ENCODE peak calls at places on chromosome 22, in seven cellular contexts. O is coronary artery, N is fibroblast of the aortic adventitia, K is B cell, T is esophagus muscularis mucosa, I is brain microvascular endothelial cell, G is right atrium auricular region. B is an unnamed sample.

GRCh38 chr22:49021097-49021925 is 806.4 kb downstream of the BRD1 start:
- DNase-seq in I (no peak), T (no peak), G (no peak), K (no peak), O (peak), N (no peak), B (no peak)

GRCh38 chr22:38740116-38740723 is 15.6 kb downstream of the SUN2 start:
- DNase-seq in O (no peak), G (no peak), I (no peak), T (no peak), N (no peak), K (no peak), B (no peak)

GRCh38 chr22:33781396-33781795 is 138.9 kb downstream of the LARGE1 start:
- DNase-seq in K (no peak), T (no peak), O (no peak), N (peak), I (peak), G (no peak), B (no peak)

GRCh38 chr22:35357883-35358621 is 22.8 kb upstream of the HMOX1 start:
- DNase-seq in N (no peak), O (no peak), T (no peak), K (no peak), G (no peak), I (no peak), B (no peak)

GRCh38 chr22:38872831-38873248 is 824 bp upstream of the CBX6 start:
- DNase-seq in G (peak), O (peak), T (peak), I (no peak), N (peak), K (no peak), B (no peak)

GRCh38 chr22:23179381-23180294 is 671 bp upstream of the BCR start:
- DNase-seq in T (no peak), O (peak), I (no peak), G (no peak), K (peak), N (no peak), B (no peak)

GRCh38 chr22:28927526-28928089 is 44.2 kb downstream of the ZNRF3 start:
- DNase-seq in I (no peak), G (no peak), O (no peak), K (no peak), N (no peak), T (no peak), B (no peak)

GRCh38 chr22:24775769-24776492 is 1.4 kb upstream of the PIWIL3 start:
- DNase-seq in N (peak), O (no peak), G (no peak), K (no peak), I (peak), T (no peak), B (no peak)

GRCh38 chr22:17672417-17672991 is 33.9 kb downstream of the BCL2L13 start:
- DNase-seq in K (no peak), O (no peak), T (no peak), G (no peak), N (peak), I (no peak), B (no peak)

GRCh38 chr22:19432092-19432844 is at the start of gene MRPL40:
- DNase-seq in K (peak), N (peak), I (peak), T (peak), G (peak), O (peak), B (peak)

GRCh38 chr22:25829237-25829636 is 87.2 kb downstream of the MYO18B start:
- DNase-seq in I (no peak), O (no peak), T (no peak), N (no peak), G (no peak), K (no peak), B (no peak)

GRCh38 chr22:26168199-26168915 is 905 bp upstream of the SEZ6L start:
- DNase-seq in O (no peak), G (no peak), K (peak), I (no peak), T (no peak), N (no peak), B (no peak)

GRCh38 chr22:40247976-40248375 is 70.3 kb downstream of the TNRC6B start:
- DNase-seq in T (no peak), K (no peak), N (no peak), O (no peak), G (no peak), I (no peak), B (no peak)

GRCh38 chr22:33492210-33492651 is 428.0 kb downstream of the LARGE1 start:
- DNase-seq in N (no peak), O (no peak), I (no peak), K (no peak), T (no peak), G (no peak), B (no peak)

GRCh38 chr22:40857309-40857851 is 432 bp downstream of the XPNPEP3 start:
- DNase-seq in I (no peak), N (peak), O (no peak), K (no peak), T (no peak), G (no peak), B (no peak)

GRCh38 chr22:40469181-40469580 is 98.8 kb downstream of the SGSM3 start:
- DNase-seq in I (no peak), N (no peak), O (no peak), G (no peak), T (no peak), K (no peak), B (no peak)

GRCh38 chr22:48954781-48955311 is 872.8 kb downstream of the BRD1 start:
- DNase-seq in T (peak), K (no peak), I (no peak), O (peak), N (no peak), G (peak), B (peak)

GRCh38 chr22:35102663-35103062 is 36.7 kb downstream of the ISX start:
- DNase-seq in N (no peak), O (no peak), I (peak), T (no peak), G (no peak), K (no peak), B (no peak)

GRCh38 chr22:45105281-45105700 is 58.4 kb upstream of the NUP50 start:
- DNase-seq in O (no peak), G (no peak), K (no peak), T (no peak), N (peak), I (no peak), B (no peak)
- TF ChIP-seq CTCF in O (no peak), G (no peak), K (no peak), T (no peak), N (no peak), I (no peak), B (no peak)

GRCh38 chr22:37428649-37429586 is 1.6 kb upstream of the ELFN2 start:
- DNase-seq in O (no peak), N (peak), T (no peak), K (peak), G (no peak), I (no peak), B (no peak)
- TF ChIP-seq CTCF in O (no peak), N (peak), T (peak), K (peak), G (peak), I (peak), B (peak)

DNA sequence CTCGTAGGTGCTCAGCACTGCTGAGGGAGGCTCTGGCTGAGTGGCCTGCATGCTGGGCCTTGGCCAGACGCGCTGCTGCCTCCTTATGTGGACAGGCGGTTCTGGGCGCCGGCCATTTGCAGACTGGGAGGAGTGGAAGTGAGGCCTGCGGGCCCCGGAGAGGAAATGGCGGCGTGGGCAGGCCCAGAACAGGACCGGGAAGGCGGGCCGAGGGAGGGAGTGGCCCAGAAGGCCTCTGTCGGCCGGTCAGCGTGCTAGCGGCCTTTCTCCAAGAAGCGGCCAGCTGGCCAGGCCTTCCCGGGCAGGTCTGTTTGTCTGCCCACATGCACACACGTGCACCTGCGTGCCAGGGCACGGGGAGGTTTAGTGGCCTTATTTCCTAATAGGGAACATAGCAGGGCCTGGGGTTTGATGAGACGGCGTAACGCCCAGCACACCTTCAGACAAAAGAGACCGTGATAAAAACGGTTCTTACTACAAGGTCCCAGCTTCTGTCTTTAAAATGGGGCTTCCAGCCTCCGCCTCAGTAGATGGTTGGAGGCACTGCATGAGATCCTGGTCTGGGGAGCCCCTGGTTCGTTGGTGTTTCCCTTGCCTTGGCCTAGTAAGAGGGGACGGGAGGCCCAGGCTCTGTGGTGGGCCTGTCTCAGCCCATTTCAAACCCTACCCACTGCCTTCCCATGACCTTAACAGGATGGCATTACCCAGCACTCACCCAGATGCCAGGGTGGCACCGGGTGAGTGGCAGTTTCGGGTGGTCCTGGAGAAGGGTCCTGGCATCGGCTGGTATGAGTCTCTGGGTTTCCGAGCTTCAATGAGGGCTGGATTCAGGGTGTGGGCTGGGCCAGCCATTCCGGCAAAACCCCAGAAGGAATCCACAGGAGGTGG is 65.1 kb upstream of the PPARA start:
- DNase-seq in K (no peak), G (peak), N (peak), O (peak), T (no peak), I (no peak), B (no peak)
- TF ChIP-seq CTCF in K (no peak), G (no peak), N (no peak), O (no peak), T (no peak), I (no peak), B (no peak)

DNA sequence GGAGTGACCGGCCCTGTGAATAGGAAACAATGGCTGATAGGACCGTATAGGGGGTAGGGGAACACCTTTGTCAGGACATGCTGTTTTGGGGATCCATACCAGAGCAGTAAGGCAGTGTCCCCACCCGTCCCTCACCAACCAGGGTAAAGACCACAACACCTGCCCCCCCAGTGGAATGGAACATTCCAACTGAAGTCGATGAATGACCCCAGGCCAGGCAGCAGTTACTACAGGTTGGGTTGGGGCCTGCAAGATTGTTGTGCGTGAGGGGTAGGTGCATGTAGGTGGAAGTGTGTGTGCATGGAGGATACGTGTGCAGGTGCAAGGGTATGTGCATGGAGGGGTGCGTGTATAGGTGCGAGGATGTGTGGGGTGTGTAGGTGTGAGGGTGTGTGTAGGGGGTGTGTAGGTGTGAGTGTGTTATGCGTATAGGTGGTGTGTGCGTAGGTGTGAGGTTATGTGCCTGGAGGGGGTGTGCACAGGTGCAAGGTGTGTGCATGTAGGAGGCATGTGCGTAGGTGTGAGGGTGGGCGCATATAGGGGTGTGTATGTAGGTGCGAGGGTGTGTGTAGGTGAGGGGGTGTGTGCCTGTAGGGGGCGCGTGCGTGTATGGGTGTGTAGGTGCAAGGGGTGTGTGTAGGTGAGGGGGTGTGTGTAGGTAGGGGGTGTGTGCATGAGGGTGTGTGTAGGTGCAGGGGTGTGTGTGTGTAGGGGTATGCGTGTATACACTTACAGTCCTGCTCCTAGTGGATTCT is 32.9 kb downstream of the PISD start:
- DNase-seq in T (no peak), K (no peak), N (no peak), G (no peak), O (no peak), I (no peak), B (no peak)
- TF ChIP-seq CTCF in T (no peak), K (no peak), N (no peak), G (no peak), O (no peak), I (no peak), B (no peak)

DNA sequence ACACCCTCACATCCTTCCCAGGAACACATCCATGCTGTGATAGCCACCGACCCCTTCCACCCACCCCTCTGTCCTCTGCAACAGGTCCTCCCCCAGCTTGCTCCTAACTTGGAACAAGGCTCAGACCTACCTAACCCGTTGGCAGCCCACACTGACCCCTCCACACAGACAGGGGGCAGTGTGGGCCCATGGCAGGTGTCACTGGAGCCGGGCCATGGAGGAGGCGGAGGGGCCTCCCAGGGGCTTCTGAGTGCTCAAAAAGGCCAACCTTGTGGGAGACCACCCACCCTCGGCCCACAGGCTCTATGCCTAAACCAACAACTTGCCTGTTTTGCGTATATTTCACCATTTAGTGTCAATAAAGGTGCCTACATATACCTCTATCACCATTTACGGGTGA is 57.0 kb downstream of the CERK start:
- DNase-seq in K (peak), N (no peak), T (no peak), I (no peak), O (no peak), G (no peak), B (no peak)
- TF ChIP-seq CTCF in K (peak), N (no peak), T (no peak), I (peak), O (no peak), G (no peak), B (no peak)

DNA sequence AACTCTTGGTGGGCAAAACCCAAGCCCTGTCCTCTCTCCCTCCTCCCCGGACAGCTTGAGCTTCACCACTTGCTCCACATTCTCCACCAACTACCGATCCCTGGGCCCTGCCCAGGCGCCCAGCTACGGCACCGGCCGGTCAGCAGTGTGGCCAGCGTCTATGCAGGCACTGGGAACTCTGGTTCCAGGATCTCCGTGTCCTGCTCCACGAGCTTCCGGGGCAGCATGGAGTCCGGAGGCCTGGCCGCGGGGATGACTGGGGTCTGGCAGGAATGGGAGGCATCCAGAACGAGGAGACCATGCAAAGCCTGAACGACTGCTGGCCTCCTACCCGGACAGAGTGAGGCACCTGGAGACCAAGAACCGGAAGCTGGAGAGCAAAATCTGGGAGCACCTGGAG is 68.9 kb upstream of the RTL6 start:
- DNase-seq in O (no peak), T (no peak), G (no peak), K (no peak), I (no peak), N (no peak), B (peak)
- TF ChIP-seq CTCF in O (no peak), T (no peak), G (no peak), K (no peak), I (no peak), N (no peak), B (no peak)

GRCh38 chr22:30949934-30950660 is 18.5 kb downstream of the MORC2 start:
- DNase-seq in I (no peak), N (no peak), K (no peak), T (peak), G (no peak), O (no peak), B (no peak)
- TF ChIP-seq CTCF in I (peak), N (no peak), K (no peak), T (no peak), G (no peak), O (no peak), B (no peak)

GRCh38 chr22:44991218-44991617 is 18.6 kb downstream of the PHF21B start:
- DNase-seq in O (no peak), G (no peak), K (no peak), I (no peak), N (no peak), T (no peak), B (no peak)

GRCh38 chr22:44990810-44991209 is 19.0 kb downstream of the PHF21B start:
- DNase-seq in K (no peak), G (no peak), I (no peak), N (no peak), O (no peak), T (no peak), B (no peak)

GRCh38 chr22:44985906-44986527 is 23.8 kb downstream of the PHF21B start:
- DNase-seq in G (no peak), N (no peak), K (no peak), O (no peak), I (no peak), T (no peak), B (no peak)

GRCh38 chr22:44990328-44990727 is 19.5 kb downstream of the PHF21B start:
- DNase-seq in N (no peak), G (no peak), I (no peak), O (no peak), K (no peak), T (no peak), B (no peak)

GRCh38 chr22:44988671-44989070 is 21.1 kb downstream of the PHF21B start:
- DNase-seq in G (no peak), I (no peak), T (no peak), K (no peak), O (no peak), N (no peak), B (no peak)
- TF ChIP-seq CTCF in G (no peak), I (peak), T (no peak), K (no peak), O (no peak), N (no peak), B (no peak)

GRCh38 chr22:43946391-43946680 is 8.9 kb upstream of the SAMM50 start:
- DNase-seq in G (no peak), N (no peak), O (no peak), T (no peak), K (no peak), I (no peak), B (no peak)
- TF ChIP-seq CTCF in G (no peak), N (no peak), O (no peak), T (no peak), K (no peak), I (peak), B (no peak)

GRCh38 chr22:50708996-50709395 is 29.0 kb upstream of the ACR start:
- DNase-seq in G (no peak), N (no peak), T (no peak), O (no peak), I (no peak), K (no peak), B (no peak)
- TF ChIP-seq CTCF in G (no peak), N (no peak), T (no peak), O (no peak), I (no peak), K (no peak), B (no peak)

B was measured in type B pancreatic cell.